ENCODE peak calls at places on chromosomes 1 and 21, in eight cellular contexts. G is esophagus muscularis mucosa, I is suprapubic skin, R is GM12878, Y is prostate gland, M is HCT116, J is spleen, F is endothelial cell of umbilical vein. N is an unnamed sample.

GRCh38 chr1:213892471-213892870 is 95.3 kb upstream of the PROX1 start:
- DNase-seq in G (no peak), I (no peak), R (no peak), Y (no peak), M (no peak), J (no peak), F (no peak), N (no peak)

GRCh38 chr1:58447891-58448290 is 98.6 kb downstream of the OMA1 start:
- DNase-seq in G (no peak), I (no peak), R (no peak), Y (no peak), M (no peak), J (no peak), F (no peak), N (no peak)

GRCh38 chr1:207745285-207745684 is 6.6 kb upstream of the CD46 start:
- DNase-seq in G (no peak), I (no peak), R (no peak), Y (no peak), M (no peak), J (no peak), F (no peak), N (no peak)

GRCh38 chr21:17472592-17473271 is 40.1 kb upstream of the CXADR start:
- DNase-seq in G (no peak), I (no peak), R (no peak), Y (no peak), M (no peak), J (no peak), F (no peak), N (peak)

GRCh38 chr1:235651170-235651806 is 1.7 kb upstream of the GNG4 start:
- DNase-seq in G (peak), I (no peak), R (no peak), Y (no peak), M (no peak), J (peak), F (no peak), N (no peak)

GRCh38 chr1:219928791-219929118 is 398 bp upstream of the SLC30A10 start:
- DNase-seq in G (peak), I (no peak), R (no peak), Y (no peak), M (no peak), J (no peak), F (no peak), N (no peak)

GRCh38 chr1:3821934-3822307 is 25.6 kb upstream of the LRRC47 start:
- DNase-seq in G (no peak), I (peak), R (no peak), Y (no peak), M (no peak), J (no peak), F (no peak), N (no peak)

GRCh38 chr1:3491291-3492246 is 37.1 kb downstream of the ARHGEF16 start:
- DNase-seq in G (no peak), I (peak), R (peak), Y (peak), M (peak), J (peak), F (peak), N (peak)

GRCh38 chr1:198829948-198830347 is 191.1 kb downstream of the PTPRC start:
- DNase-seq in G (no peak), I (no peak), R (no peak), Y (no peak), M (no peak), J (no peak), F (peak), N (no peak)

GRCh38 chr1:55052221-55053142 is 13.1 kb downstream of the PCSK9 start:
- DNase-seq in G (no peak), I (peak), R (no peak), Y (no peak), M (no peak), J (no peak), F (no peak), N (no peak)

GRCh38 chr1:110501725-110502124 is 17.2 kb downstream of the KCNA10 start:
- DNase-seq in G (no peak), I (no peak), R (no peak), Y (no peak), M (no peak), J (no peak), F (no peak), N (no peak)

GRCh38 chr1:108830119-108831008 is 26.5 kb downstream of the AKNAD1 start:
- DNase-seq in G (peak), I (peak), R (no peak), Y (peak), M (peak), J (peak), F (peak), N (peak)

GRCh38 chr1:94120983-94121382 is at the start of gene ABCA4:
- DNase-seq in G (no peak), I (no peak), R (no peak), Y (no peak), M (no peak), J (no peak), F (no peak), N (no peak)

GRCh38 chr1:148372731-148373130 is 110.4 kb downstream of the PPIAL4G start:
- DNase-seq in G (no peak), I (no peak), R (no peak), Y (peak), M (no peak), J (no peak), F (no peak), N (peak)

GRCh38 chr1:34101151-34101550 is 63.9 kb downstream of the CSMD2 start:
- DNase-seq in G (peak), I (no peak), R (no peak), Y (no peak), M (no peak), J (no peak), F (no peak), N (no peak)

GRCh38 chr1:108575241-108575850 is 15.4 kb downstream of the EEIG2 start:
- DNase-seq in G (no peak), I (no peak), R (no peak), Y (no peak), M (no peak), J (no peak), F (peak), N (no peak)

GRCh38 chr1:40849801-40850592 is 12.2 kb downstream of the CITED4 start:
- DNase-seq in G (peak), I (no peak), R (peak), Y (peak), M (peak), J (peak), F (peak), N (peak)

GRCh38 chr1:107529511-107530149 is 388.8 kb downstream of the NTNG1 start:
- DNase-seq in G (no peak), I (no peak), R (peak), Y (peak), M (no peak), J (no peak), F (peak), N (peak)

GRCh38 chr21:15797577-15798363 is 68.0 kb downstream of the USP25 start:
- DNase-seq in G (no peak), I (no peak), R (no peak), Y (no peak), M (no peak), J (no peak), F (no peak), N (no peak)

GRCh38 chr1:28437924-28438699 is 67.7 kb upstream of the RCC1 start:
- DNase-seq in G (peak), I (peak), R (no peak), Y (peak), M (peak), J (peak), F (peak), N (peak)

GRCh38 chr1:35807614-35808375 is at the start of gene AGO4:
- DNase-seq in G (no peak), I (peak), R (no peak), Y (peak), M (no peak), J (peak), F (peak), N (peak)

GRCh38 chr1:165235777-165236285 is 120.7 kb downstream of the LMX1A start:
- DNase-seq in G (no peak), I (no peak), R (no peak), Y (no peak), M (no peak), J (no peak), F (no peak), N (no peak)

GRCh38 chr21:44432841-44433790 is 22.2 kb upstream of the LRRC3 start:
- DNase-seq in G (no peak), I (peak), R (no peak), Y (no peak), M (no peak), J (peak), F (no peak), N (no peak)

GRCh38 chr1:167776616-167777252 is 55.0 kb downstream of the MPZL1 start:
- DNase-seq in G (peak), I (no peak), R (no peak), Y (no peak), M (no peak), J (no peak), F (no peak), N (no peak)

GRCh38 chr1:41955461-41956159 is 36.9 kb upstream of the HIVEP3 start:
- DNase-seq in G (no peak), I (no peak), R (peak), Y (no peak), M (peak), J (no peak), F (peak), N (no peak)

GRCh38 chr1:15146971-15147376 is 6.6 kb upstream of the TMEM51 start:
- DNase-seq in G (no peak), I (no peak), R (no peak), Y (no peak), M (no peak), J (no peak), F (no peak), N (no peak)

GRCh38 chr1:228209657-228210056 is 1.8 kb downstream of the OBSCN start:
- DNase-seq in G (no peak), I (no peak), R (no peak), Y (no peak), M (no peak), J (no peak), F (no peak), N (no peak)

GRCh38 chr1:95196017-95196416 is 38.0 kb upstream of the RWDD3 start:
- DNase-seq in G (no peak), I (no peak), R (no peak), Y (no peak), M (no peak), J (no peak), F (no peak), N (no peak)

GRCh38 chr1:151612506-151613274 is 840 bp downstream of the SNX27 start:
- DNase-seq in G (no peak), I (peak), R (no peak), Y (peak), M (no peak), J (no peak), F (peak), N (peak)

GRCh38 chr1:209849388-209849787 is 21.6 kb downstream of the UTP25 start:
- DNase-seq in G (peak), I (no peak), R (no peak), Y (no peak), M (no peak), J (no peak), F (no peak), N (no peak)

GRCh38 chr1:209854196-209854595 is 26.4 kb downstream of the UTP25 start:
- DNase-seq in G (no peak), I (no peak), R (no peak), Y (no peak), M (no peak), J (no peak), F (no peak), N (no peak)

GRCh38 chr1:209855623-209856022 is 27.9 kb downstream of the UTP25 start:
- DNase-seq in G (no peak), I (no peak), R (no peak), Y (no peak), M (no peak), J (no peak), F (no peak), N (no peak)

GRCh38 chr1:209850342-209850979 is 22.7 kb downstream of the UTP25 start:
- DNase-seq in G (peak), I (no peak), R (no peak), Y (peak), M (peak), J (no peak), F (peak), N (peak)

DNA sequence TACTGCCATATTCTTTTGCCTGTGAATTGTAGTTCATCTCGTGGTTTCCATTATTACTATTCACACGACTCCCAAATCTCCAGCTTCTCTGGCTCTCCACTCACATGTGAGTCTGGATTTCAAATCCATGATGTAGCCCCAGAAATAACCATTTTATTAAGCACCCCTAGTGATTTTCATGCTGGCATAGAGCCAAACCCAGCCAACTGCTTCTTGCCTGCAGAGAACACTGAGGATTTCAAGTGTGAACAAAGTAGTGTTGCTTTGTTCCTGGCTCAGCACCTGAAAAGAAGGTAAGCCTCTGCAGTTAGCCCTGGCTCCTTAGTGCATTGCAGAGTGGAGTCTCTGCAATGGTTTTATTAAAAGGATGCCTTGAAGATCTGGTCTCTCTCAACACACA is 25.9 kb downstream of the UTP25 start:
- DNase-seq in G (no peak), I (no peak), R (no peak), Y (no peak), M (no peak), J (no peak), F (no peak), N (no peak)
- TF ChIP-seq POLR2A in G (no peak), I (no peak), R (no peak), Y (no peak), M (no peak), J (no peak), F (no peak), N (no peak)

GRCh38 chr1:102566182-102566581 is 542.1 kb downstream of the COL11A1 start:
- DNase-seq in G (no peak), I (no peak), R (no peak), Y (no peak), M (no peak), J (no peak), F (no peak), N (no peak)
- TF ChIP-seq CTCF in G (no peak), I (no peak), R (no peak), Y (no peak), M (no peak), J (no peak), F (no peak), N (no peak)

GRCh38 chr1:212667223-212668139 is 32.2 kb downstream of the BATF3 start:
- DNase-seq in G (no peak), I (peak), R (no peak), Y (no peak), M (peak), J (no peak), F (peak), N (peak)
- TF ChIP-seq POLR2AphosphoS5 in G (peak), I (peak), R (no peak), Y (peak), M (no peak), J (no peak), F (peak), N (peak)

DNA sequence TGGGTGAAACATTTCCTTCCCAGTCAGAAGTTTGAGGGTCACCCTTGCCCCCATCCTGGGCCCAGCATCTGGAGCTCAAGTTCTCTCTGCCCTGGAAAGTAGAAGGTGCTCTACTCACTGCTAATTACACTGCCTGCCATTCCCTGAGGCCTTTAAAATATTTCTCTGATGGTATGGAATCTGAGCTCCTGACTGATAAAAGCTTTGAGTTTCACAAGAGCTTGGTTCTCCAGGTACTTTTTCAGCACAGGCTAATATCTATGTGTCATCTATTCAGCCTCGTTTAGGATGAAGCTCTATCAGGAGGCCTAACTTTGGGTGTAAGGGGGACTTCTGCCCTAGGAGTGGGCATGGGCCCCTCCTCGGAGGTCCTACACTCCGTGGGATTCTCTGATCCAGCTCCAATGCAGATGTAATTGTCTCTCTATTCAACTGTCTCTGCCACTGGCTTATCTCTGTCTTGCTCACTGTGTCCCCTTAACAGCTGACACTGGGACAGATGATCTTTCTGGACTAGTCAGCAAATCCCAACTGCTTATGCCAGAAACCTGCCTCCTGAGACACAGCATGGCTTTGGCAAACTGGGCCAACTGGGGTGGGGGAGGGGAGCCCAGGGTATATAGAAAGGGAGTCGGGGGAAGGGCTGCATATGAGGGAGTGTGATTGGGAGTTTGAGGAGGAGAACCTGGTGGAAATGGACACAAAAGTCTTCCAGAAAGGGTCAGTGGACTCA is 104.2 kb upstream of the GADD45A start:
- DNase-seq in G (no peak), I (no peak), R (no peak), Y (no peak), M (no peak), J (no peak), F (no peak), N (no peak)
- TF ChIP-seq POLR2A in G (no peak), I (no peak), R (no peak), Y (no peak), M (no peak), J (no peak), F (no peak), N (no peak)

N was measured in transverse colon.